ENCODE peak calls at places on chromosome 19, in six cellular contexts. One of them, this sample, is unnamed.

GRCh38 chr19:41225238-41226052 is 6.4 kb downstream of the AXL start:
- DNase-seq in body of pancreas: peak; percentile 36
- DNase-seq in lower leg skin: peak; percentile 72
- DNase-seq in esophagus muscularis mucosa: peak; percentile 95
- DNase-seq in SK-N-SH: peak; percentile 55
- DNase-seq in upper lobe of right lung: no peak
- DNase-seq in this sample: peak; percentile 99

GRCh38 chr19:10753305-10753704 is 35.4 kb downstream of the DNM2 start:
- DNase-seq in body of pancreas: no peak
- DNase-seq in lower leg skin: no peak
- DNase-seq in esophagus muscularis mucosa: no peak
- DNase-seq in SK-N-SH: no peak
- DNase-seq in upper lobe of right lung: no peak
- DNase-seq in this sample: no peak

GRCh38 chr19:33100894-33101644 is 20.1 kb downstream of the GPATCH1 start:
- DNase-seq in body of pancreas: no peak
- DNase-seq in lower leg skin: no peak
- DNase-seq in esophagus muscularis mucosa: no peak
- DNase-seq in SK-N-SH: no peak
- DNase-seq in upper lobe of right lung: no peak
- DNase-seq in this sample: no peak

GRCh38 chr19:12766051-12766521 is 9.3 kb downstream of the HOOK2 start:
- DNase-seq in body of pancreas: peak; percentile 91
- DNase-seq in lower leg skin: no peak
- DNase-seq in esophagus muscularis mucosa: no peak
- DNase-seq in SK-N-SH: no peak
- DNase-seq in upper lobe of right lung: peak; percentile 94
- DNase-seq in this sample: peak; percentile 77

GRCh38 chr19:35717665-35718344 is at the start of gene KMT2B:
- DNase-seq in body of pancreas: no peak
- DNase-seq in lower leg skin: no peak
- DNase-seq in esophagus muscularis mucosa: no peak
- DNase-seq in SK-N-SH: peak; percentile 99
- DNase-seq in upper lobe of right lung: no peak
- DNase-seq in this sample: no peak

GRCh38 chr19:54967611-54968010 is 1.4 kb downstream of the NLRP2 start:
- DNase-seq in body of pancreas: no peak
- DNase-seq in lower leg skin: no peak
- DNase-seq in esophagus muscularis mucosa: no peak
- DNase-seq in SK-N-SH: no peak
- DNase-seq in upper lobe of right lung: no peak
- DNase-seq in this sample: no peak

GRCh38 chr19:18161691-18162039 is 8.7 kb downstream of the PIK3R2 start:
- DNase-seq in body of pancreas: no peak
- DNase-seq in lower leg skin: no peak
- DNase-seq in esophagus muscularis mucosa: no peak
- DNase-seq in SK-N-SH: no peak
- DNase-seq in upper lobe of right lung: no peak
- DNase-seq in this sample: no peak

GRCh38 chr19:31537136-31537535 is 187.9 kb upstream of the TSHZ3 start:
- DNase-seq in body of pancreas: no peak
- DNase-seq in lower leg skin: no peak
- DNase-seq in esophagus muscularis mucosa: peak; percentile 75
- DNase-seq in SK-N-SH: no peak
- DNase-seq in upper lobe of right lung: no peak
- DNase-seq in this sample: no peak

GRCh38 chr19:35623327-35624010 is 5.4 kb upstream of the RBM42 start:
- DNase-seq in body of pancreas: no peak
- DNase-seq in lower leg skin: no peak
- DNase-seq in esophagus muscularis mucosa: no peak
- DNase-seq in SK-N-SH: no peak
- DNase-seq in upper lobe of right lung: no peak
- DNase-seq in this sample: no peak

GRCh38 chr19:18999016-18999758 is 34.1 kb downstream of the SUGP2 start:
- DNase-seq in body of pancreas: no peak
- DNase-seq in lower leg skin: no peak
- DNase-seq in esophagus muscularis mucosa: no peak
- DNase-seq in SK-N-SH: no peak
- DNase-seq in upper lobe of right lung: no peak
- DNase-seq in this sample: peak; percentile 27

GRCh38 chr19:19642506-19643157 is 825 bp downstream of the GMIP start:
- DNase-seq in body of pancreas: no peak
- DNase-seq in lower leg skin: no peak
- DNase-seq in esophagus muscularis mucosa: no peak
- DNase-seq in SK-N-SH: peak; percentile 79
- DNase-seq in upper lobe of right lung: no peak
- DNase-seq in this sample: no peak

GRCh38 chr19:55304279-55304978 is 20.6 kb downstream of the BRSK1 start:
- DNase-seq in body of pancreas: peak; percentile 42
- DNase-seq in lower leg skin: no peak
- DNase-seq in esophagus muscularis mucosa: no peak
- DNase-seq in SK-N-SH: peak; percentile 74
- DNase-seq in upper lobe of right lung: no peak
- DNase-seq in this sample: peak; percentile 11

GRCh38 chr19:36986601-36987000 is 70.5 kb downstream of the ZNF568 start:
- DNase-seq in body of pancreas: no peak
- DNase-seq in lower leg skin: no peak
- DNase-seq in esophagus muscularis mucosa: no peak
- DNase-seq in SK-N-SH: no peak
- DNase-seq in upper lobe of right lung: no peak
- DNase-seq in this sample: no peak

GRCh38 chr19:19866599-19867248 is 1.0 kb downstream of the ZNF253 start:
- DNase-seq in body of pancreas: peak; percentile 17
- DNase-seq in lower leg skin: peak; percentile 14
- DNase-seq in esophagus muscularis mucosa: no peak
- DNase-seq in SK-N-SH: peak; percentile 52
- DNase-seq in upper lobe of right lung: peak; percentile 63
- DNase-seq in this sample: no peak

GRCh38 chr19:35166100-35167063 is 11.8 kb downstream of the FXYD5 start:
- DNase-seq in body of pancreas: no peak
- DNase-seq in lower leg skin: no peak
- DNase-seq in esophagus muscularis mucosa: no peak
- DNase-seq in SK-N-SH: no peak
- DNase-seq in upper lobe of right lung: peak; percentile 22
- DNase-seq in this sample: no peak

GRCh38 chr19:45245826-45246225 is 619 bp upstream of the EXOC3L2 start:
- DNase-seq in body of pancreas: no peak
- DNase-seq in lower leg skin: no peak
- DNase-seq in esophagus muscularis mucosa: no peak
- DNase-seq in SK-N-SH: no peak
- DNase-seq in upper lobe of right lung: no peak
- DNase-seq in this sample: no peak

GRCh38 chr19:43316591-43317319 is 36.7 kb upstream of the CD177 start:
- DNase-seq in body of pancreas: peak; percentile 29
- DNase-seq in lower leg skin: no peak
- DNase-seq in esophagus muscularis mucosa: no peak
- DNase-seq in SK-N-SH: peak; percentile 44
- DNase-seq in upper lobe of right lung: no peak
- DNase-seq in this sample: peak; percentile 53

GRCh38 chr19:51887522-51888498 is at the start of gene ZNF577:
- DNase-seq in body of pancreas: peak; percentile 94
- DNase-seq in lower leg skin: peak; percentile 91
- DNase-seq in esophagus muscularis mucosa: peak; percentile 93
- DNase-seq in SK-N-SH: peak; percentile 67
- DNase-seq in upper lobe of right lung: peak; percentile 87
- DNase-seq in this sample: peak; percentile 93

GRCh38 chr19:33883869-33884519 is 87.3 kb downstream of the KCTD15 start:
- DNase-seq in body of pancreas: peak; percentile 96
- DNase-seq in lower leg skin: no peak
- DNase-seq in esophagus muscularis mucosa: no peak
- DNase-seq in SK-N-SH: peak; percentile 80
- DNase-seq in upper lobe of right lung: no peak
- DNase-seq in this sample: no peak

GRCh38 chr19:55382013-55382412 is 2.1 kb downstream of the TMEM238 start:
- DNase-seq in body of pancreas: no peak
- DNase-seq in lower leg skin: no peak
- DNase-seq in esophagus muscularis mucosa: no peak
- DNase-seq in SK-N-SH: no peak
- DNase-seq in upper lobe of right lung: no peak
- DNase-seq in this sample: no peak

GRCh38 chr19:12293771-12294307 is 844 bp downstream of the ZNF44 start:
- DNase-seq in body of pancreas: peak; percentile 95
- DNase-seq in lower leg skin: peak; percentile 55
- DNase-seq in esophagus muscularis mucosa: no peak
- DNase-seq in SK-N-SH: peak; percentile 69
- DNase-seq in upper lobe of right lung: peak; percentile 95
- DNase-seq in this sample: peak; percentile 58

GRCh38 chr19:41339936-41340335 is 13.8 kb downstream of the TGFB1 start:
- DNase-seq in body of pancreas: no peak
- DNase-seq in lower leg skin: no peak
- DNase-seq in esophagus muscularis mucosa: no peak
- DNase-seq in SK-N-SH: no peak
- DNase-seq in upper lobe of right lung: no peak
- DNase-seq in this sample: peak; percentile 66

GRCh38 chr19:48394331-48395169 is 1.1 kb downstream of the GRIN2D start:
- DNase-seq in body of pancreas: no peak
- DNase-seq in lower leg skin: no peak
- DNase-seq in esophagus muscularis mucosa: no peak
- DNase-seq in SK-N-SH: no peak
- DNase-seq in upper lobe of right lung: no peak
- DNase-seq in this sample: no peak

GRCh38 chr19:2714531-2715269 is 6.5 kb downstream of the DIRAS1 start:
- DNase-seq in body of pancreas: no peak
- DNase-seq in lower leg skin: no peak
- DNase-seq in esophagus muscularis mucosa: no peak
- DNase-seq in SK-N-SH: no peak
- DNase-seq in upper lobe of right lung: no peak
- DNase-seq in this sample: no peak

GRCh38 chr19:2716275-2716650 is 4.9 kb downstream of the DIRAS1 start:
- DNase-seq in body of pancreas: no peak
- DNase-seq in lower leg skin: no peak
- DNase-seq in esophagus muscularis mucosa: no peak
- DNase-seq in SK-N-SH: peak; percentile 39
- DNase-seq in upper lobe of right lung: no peak
- DNase-seq in this sample: no peak

GRCh38 chr19:2715470-2716274 is 5.5 kb downstream of the DIRAS1 start:
- DNase-seq in body of pancreas: no peak
- DNase-seq in lower leg skin: no peak
- DNase-seq in esophagus muscularis mucosa: no peak
- DNase-seq in SK-N-SH: no peak
- DNase-seq in upper lobe of right lung: no peak
- DNase-seq in this sample: no peak

GRCh38 chr19:2711937-2712205 is 9.3 kb downstream of the DIRAS1 start:
- DNase-seq in body of pancreas: no peak
- DNase-seq in lower leg skin: no peak
- DNase-seq in esophagus muscularis mucosa: no peak
- DNase-seq in SK-N-SH: no peak
- DNase-seq in upper lobe of right lung: no peak
- DNase-seq in this sample: no peak

DNA sequence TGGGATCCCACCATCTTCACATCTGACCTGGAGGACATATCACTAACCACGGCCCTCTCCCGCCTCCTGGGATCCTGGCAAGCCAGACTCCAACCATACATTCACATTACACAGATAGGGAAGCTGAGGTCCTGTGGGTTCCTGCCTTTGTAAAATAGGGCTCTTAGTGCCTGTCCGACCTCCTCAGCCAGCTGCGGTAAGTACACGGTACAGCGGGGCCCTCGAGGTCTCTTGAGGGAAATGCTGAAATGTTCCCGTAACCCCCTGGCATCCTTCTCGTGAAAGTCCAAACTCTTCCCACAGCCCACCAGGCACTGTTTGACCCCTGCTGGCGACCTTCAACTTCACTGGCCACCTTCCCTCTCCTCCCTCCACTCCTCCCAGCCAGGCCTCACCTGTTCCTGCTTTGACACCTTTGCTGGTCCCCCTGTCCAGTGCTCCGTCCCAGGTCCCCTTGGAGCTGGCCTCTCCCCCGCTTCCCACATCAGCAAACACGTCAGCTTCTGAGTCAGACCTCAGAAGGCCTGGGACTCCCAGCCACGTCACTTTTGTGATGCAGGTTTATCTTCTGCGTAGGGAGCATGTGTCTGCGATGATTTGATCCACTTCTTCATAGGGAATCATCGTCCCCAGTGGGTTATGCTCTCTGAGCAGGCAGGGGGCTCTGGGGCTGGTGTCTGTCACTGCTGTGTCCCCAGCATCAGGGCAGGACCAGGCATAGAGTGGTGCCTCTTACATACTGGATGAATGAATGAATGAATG is 8.9 kb upstream of the GNG7 start:
- DNase-seq in body of pancreas: no peak
- DNase-seq in lower leg skin: no peak
- DNase-seq in esophagus muscularis mucosa: no peak
- DNase-seq in SK-N-SH: no peak
- DNase-seq in upper lobe of right lung: no peak
- DNase-seq in this sample: peak; percentile 29
- TF ChIP-seq CTCF in body of pancreas: no peak
- TF ChIP-seq CTCF in lower leg skin: no peak
- TF ChIP-seq CTCF in esophagus muscularis mucosa: no peak
- TF ChIP-seq CTCF in SK-N-SH: no peak
- TF ChIP-seq CTCF in upper lobe of right lung: no peak
- TF ChIP-seq CTCF in this sample: no peak

GRCh38 chr19:16588089-16588823 is 16.0 kb upstream of the SLC35E1 start:
- DNase-seq in body of pancreas: peak; percentile 67
- DNase-seq in lower leg skin: no peak
- DNase-seq in esophagus muscularis mucosa: no peak
- DNase-seq in SK-N-SH: peak; percentile 68
- DNase-seq in upper lobe of right lung: no peak
- DNase-seq in this sample: peak; percentile 42

GRCh38 chr19:16585808-16586476 is 13.7 kb upstream of the SLC35E1 start:
- DNase-seq in body of pancreas: no peak
- DNase-seq in lower leg skin: no peak
- DNase-seq in esophagus muscularis mucosa: no peak
- DNase-seq in SK-N-SH: no peak
- DNase-seq in upper lobe of right lung: no peak
- DNase-seq in this sample: no peak

GRCh38 chr19:16586477-16586871 is 14.3 kb upstream of the SLC35E1 start:
- DNase-seq in body of pancreas: no peak
- DNase-seq in lower leg skin: no peak
- DNase-seq in esophagus muscularis mucosa: no peak
- DNase-seq in SK-N-SH: no peak
- DNase-seq in upper lobe of right lung: no peak
- DNase-seq in this sample: no peak

GRCh38 chr19:16588824-16589577 is 16.8 kb upstream of the SLC35E1 start:
- DNase-seq in body of pancreas: no peak
- DNase-seq in lower leg skin: no peak
- DNase-seq in esophagus muscularis mucosa: no peak
- DNase-seq in SK-N-SH: no peak
- DNase-seq in upper lobe of right lung: no peak
- DNase-seq in this sample: no peak

GRCh38 chr19:16587031-16588023 is 15.1 kb upstream of the SLC35E1 start:
- DNase-seq in body of pancreas: peak; percentile 34
- DNase-seq in lower leg skin: no peak
- DNase-seq in esophagus muscularis mucosa: no peak
- DNase-seq in SK-N-SH: no peak
- DNase-seq in upper lobe of right lung: no peak
- DNase-seq in this sample: no peak
- H3K4me3 ChIP-seq in body of pancreas: no peak overlapping the region
- H3K4me3 ChIP-seq in lower leg skin: no peak overlapping the region
- H3K4me3 ChIP-seq in esophagus muscularis mucosa: peak overlapping the region; percentile 22
- H3K4me3 ChIP-seq in SK-N-SH: peak overlapping the region; percentile 19
- H3K4me3 ChIP-seq in upper lobe of right lung: peak overlapping the region; percentile 25
- H3K4me3 ChIP-seq in this sample: peak overlapping the region; percentile 22

GRCh38 chr19:14361824-14362223 is 19.4 kb upstream of the ADGRE5 start:
- DNase-seq in body of pancreas: no peak
- DNase-seq in lower leg skin: no peak
- DNase-seq in esophagus muscularis mucosa: no peak
- DNase-seq in SK-N-SH: peak; percentile 63
- DNase-seq in upper lobe of right lung: no peak
- DNase-seq in this sample: peak; percentile 48
- TF ChIP-seq CTCF in body of pancreas: no peak
- TF ChIP-seq CTCF in lower leg skin: no peak
- TF ChIP-seq CTCF in esophagus muscularis mucosa: peak; percentile 15
- TF ChIP-seq CTCF in SK-N-SH: peak; percentile 31
- TF ChIP-seq CTCF in upper lobe of right lung: peak; percentile 9
- TF ChIP-seq CTCF in this sample: no peak

GRCh38 chr19:38683393-38684077 is 36.1 kb downstream of the ACTN4 start:
- DNase-seq in body of pancreas: peak; percentile 96
- DNase-seq in lower leg skin: peak; percentile 81
- DNase-seq in esophagus muscularis mucosa: no peak
- DNase-seq in SK-N-SH: no peak
- DNase-seq in upper lobe of right lung: peak; percentile 91
- DNase-seq in this sample: peak; percentile 88
- H3K4me3 ChIP-seq in body of pancreas: no peak overlapping the region
- H3K4me3 ChIP-seq in lower leg skin: no peak overlapping the region
- H3K4me3 ChIP-seq in esophagus muscularis mucosa: no peak overlapping the region
- H3K4me3 ChIP-seq in SK-N-SH: no peak overlapping the region
- H3K4me3 ChIP-seq in upper lobe of right lung: no peak overlapping the region
- H3K4me3 ChIP-seq in this sample: no peak overlapping the region

This sample was measured in fibroblast of the aortic adventitia.